ENCODE peak calls at places on chromosome X, in six cellular contexts. P, E, T, H, Z and L are unnamed samples.

GRCh38 chrX:106742831-106743230 is 16.3 kb downstream of the RNF128 start:
- DNase-seq in P (no peak), E (no peak), T (no peak), H (no peak), Z (no peak), L (no peak)

GRCh38 chrX:115460565-115460888 is 100.4 kb upstream of the PLS3 start:
- DNase-seq in P (peak; percentile 22), E (no peak), T (peak; percentile 5), H (no peak), Z (no peak), L (no peak)

GRCh38 chrX:48045410-48046311 is 25.8 kb downstream of the ZNF630 start:
- DNase-seq in P (peak; percentile 79), E (no peak), T (peak; percentile 3), H (no peak), Z (peak; percentile 6), L (peak; percentile 52)

GRCh38 chrX:39152106-39152649 is 350.9 kb downstream of the MID1IP1 start:
- DNase-seq in P (no peak), E (peak; percentile 85), T (no peak), H (no peak), Z (no peak), L (peak; percentile 94)

GRCh38 chrX:153732406-153732805 is 7.8 kb downstream of the ABCD1 start:
- DNase-seq in P (peak; percentile 79), E (no peak), T (no peak), H (no peak), Z (no peak), L (no peak)

GRCh38 chrX:48035891-48036290 is 29.1 kb downstream of the SPACA5 start:
- DNase-seq in P (no peak), E (no peak), T (no peak), H (no peak), Z (no peak), L (no peak)

GRCh38 chrX:5976332-5976731 is 252.3 kb downstream of the NLGN4X start:
- DNase-seq in P (no peak), E (peak; percentile 76), T (no peak), H (no peak), Z (no peak), L (no peak)

GRCh38 chrX:106606583-106606982 is 5.2 kb upstream of the RADX start:
- DNase-seq in P (no peak), E (no peak), T (no peak), H (no peak), Z (no peak), L (no peak)

GRCh38 chrX:91434351-91435168 is at the start of gene PABPC5:
- DNase-seq in P (peak; percentile 0), E (peak; percentile 86), T (peak; percentile 13), H (peak; percentile 36), Z (peak; percentile 55), L (peak; percentile 95)

GRCh38 chrX:110032534-110033161 is 29.7 kb downstream of the TMEM164 start:
- DNase-seq in P (peak; percentile 21), E (no peak), T (no peak), H (no peak), Z (no peak), L (no peak)

GRCh38 chrX:100625985-100626491 is 10.6 kb downstream of the TSPAN6 start:
- DNase-seq in P (peak; percentile 10), E (no peak), T (no peak), H (no peak), Z (no peak), L (no peak)

GRCh38 chrX:101219116-101219839 is at the start of gene DRP2:
- DNase-seq in P (peak; percentile 66), E (no peak), T (peak; percentile 0), H (no peak), Z (no peak), L (no peak)

GRCh38 chrX:69603566-69604194 is 12.2 kb upstream of the EDA start:
- DNase-seq in P (no peak), E (peak; percentile 97), T (no peak), H (no peak), Z (no peak), L (peak; percentile 47)

GRCh38 chrX:10246846-10247245 is 90.1 kb downstream of the CLCN4 start:
- DNase-seq in P (no peak), E (no peak), T (no peak), H (no peak), Z (no peak), L (no peak)